ENCODE peak calls at places on chromosomes 5 and 9, in four cellular contexts. S is left lung, R is cardiac fibroblast, B is AG09309. P is an unnamed sample.

GRCh38 chr5:28397502-28397941 is 1359.1 kb upstream of the CDH9 start:
- DNase-seq in S (no peak), R (no peak), B (no peak), P (no peak)

GRCh38 chr9:17742065-17742464 is 163.2 kb downstream of the SH3GL2 start:
- DNase-seq in S (no peak), R (no peak), B (no peak), P (no peak)

GRCh38 chr9:6184749-6185645 is 30.6 kb upstream of the IL33 start:
- DNase-seq in S (no peak), R (peak), B (peak), P (peak)

GRCh38 chr5:133734916-133735315 is 122.6 kb upstream of the FSTL4 start:
- DNase-seq in S (no peak), R (no peak), B (no peak), P (no peak)

GRCh38 chr9:72185561-72185960 is 36.3 kb downstream of the GDA start:
- DNase-seq in S (no peak), R (peak), B (peak), P (peak)

GRCh38 chr9:84141762-84142370 is 161.3 kb downstream of the RMI1 start:
- DNase-seq in S (no peak), R (no peak), B (no peak), P (no peak)

GRCh38 chr5:120817044-120817985 is 353.2 kb downstream of the PRR16 start:
- DNase-seq in S (peak), R (peak), B (peak), P (peak)

GRCh38 chr5:68484307-68485068 is 268.9 kb downstream of the PIK3R1 start:
- DNase-seq in S (no peak), R (peak), B (peak), P (peak)

GRCh38 chr9:38263534-38263933 is 129.0 kb upstream of the ALDH1B1 start:
- DNase-seq in S (no peak), R (peak), B (no peak), P (peak)

GRCh38 chr9:87270241-87271234 is 227.1 kb upstream of the DAPK1 start:
- DNase-seq in S (no peak), R (peak), B (peak), P (peak)

GRCh38 chr5:138773215-138773614 is 20.0 kb downstream of the CTNNA1 start:
- DNase-seq in S (no peak), R (no peak), B (no peak), P (peak)

GRCh38 chr9:134455951-134456739 is 129.9 kb downstream of the RXRA start:
- DNase-seq in S (peak), R (peak), B (peak), P (peak)

GRCh38 chr5:147234825-147235635 is at the start of gene STK32A:
- DNase-seq in S (peak), R (peak), B (no peak), P (peak)

GRCh38 chr9:72204062-72204461 is 54.8 kb downstream of the GDA start:
- DNase-seq in S (no peak), R (no peak), B (no peak), P (no peak)

GRCh38 chr5:137735531-137736284 is at the start of gene KLHL3:
- DNase-seq in S (peak), R (peak), B (no peak), P (peak)

GRCh38 chr9:79962836-79963235 is 391.1 kb downstream of the TLE4 start:
- DNase-seq in S (no peak), R (no peak), B (no peak), P (no peak)

GRCh38 chr9:108105885-108106284 is 616.3 kb upstream of the KLF4 start:
- DNase-seq in S (no peak), R (no peak), B (no peak), P (no peak)

GRCh38 chr9:105656131-105656921 is 5.9 kb upstream of the TAL2 start:
- DNase-seq in S (peak), R (no peak), B (no peak), P (no peak)

GRCh38 chr5:3600106-3600997 is 4.7 kb downstream of the IRX1 start:
- DNase-seq in S (no peak), R (no peak), B (no peak), P (no peak)

GRCh38 chr5:158958048-158958994 is 141.4 kb downstream of the EBF1 start:
- DNase-seq in S (no peak), R (peak), B (no peak), P (peak)

GRCh38 chr5:59729820-59730219 is 163.7 kb downstream of the PDE4D start:
- DNase-seq in S (no peak), R (no peak), B (no peak), P (no peak)

GRCh38 chr9:131981116-131981847 is 98.4 kb downstream of the MED27 start:
- DNase-seq in S (no peak), R (peak), B (no peak), P (peak)

GRCh38 chr5:132019857-132020555 is 8.5 kb upstream of the ACSL6 start:
- DNase-seq in S (no peak), R (no peak), B (no peak), P (no peak)

GRCh38 chr5:150613991-150614650 is 26.3 kb upstream of the SYNPO start:
- DNase-seq in S (no peak), R (no peak), B (no peak), P (no peak)
- TF ChIP-seq CTCF in S (no peak), R (peak), B (no peak), P (no peak)

DNA sequence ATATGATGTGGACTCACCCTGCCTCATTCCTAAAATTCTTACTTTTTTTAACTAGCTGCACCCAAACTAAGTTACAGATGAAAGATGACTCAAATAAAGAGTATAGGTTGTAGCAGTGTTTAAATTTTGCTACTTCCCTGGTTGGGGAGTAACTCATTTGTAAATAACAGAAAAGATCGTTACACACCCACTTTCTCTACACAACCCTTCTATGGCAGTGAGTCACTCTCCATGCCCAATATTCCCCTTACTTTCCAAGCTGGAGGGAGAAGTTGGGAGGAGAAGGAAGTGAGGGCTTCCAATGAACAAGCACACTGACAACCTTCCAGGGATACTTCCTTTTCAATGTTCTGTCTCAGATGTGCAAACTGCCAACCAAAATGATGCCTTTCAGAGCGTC is 1.9 kb downstream of the RASEF start:
- DNase-seq in S (no peak), R (no peak), B (no peak), P (no peak)
- H3K4me3 ChIP-seq in S (peak), R (no peak), B (no peak), P (no peak)

GRCh38 chr5:105639068-105639467 is 2031.7 kb downstream of the EFNA5 start:
- DNase-seq in S (peak), R (no peak), B (no peak), P (no peak)
- TF ChIP-seq CTCF in S (no peak), R (no peak), B (no peak), P (no peak)

DNA sequence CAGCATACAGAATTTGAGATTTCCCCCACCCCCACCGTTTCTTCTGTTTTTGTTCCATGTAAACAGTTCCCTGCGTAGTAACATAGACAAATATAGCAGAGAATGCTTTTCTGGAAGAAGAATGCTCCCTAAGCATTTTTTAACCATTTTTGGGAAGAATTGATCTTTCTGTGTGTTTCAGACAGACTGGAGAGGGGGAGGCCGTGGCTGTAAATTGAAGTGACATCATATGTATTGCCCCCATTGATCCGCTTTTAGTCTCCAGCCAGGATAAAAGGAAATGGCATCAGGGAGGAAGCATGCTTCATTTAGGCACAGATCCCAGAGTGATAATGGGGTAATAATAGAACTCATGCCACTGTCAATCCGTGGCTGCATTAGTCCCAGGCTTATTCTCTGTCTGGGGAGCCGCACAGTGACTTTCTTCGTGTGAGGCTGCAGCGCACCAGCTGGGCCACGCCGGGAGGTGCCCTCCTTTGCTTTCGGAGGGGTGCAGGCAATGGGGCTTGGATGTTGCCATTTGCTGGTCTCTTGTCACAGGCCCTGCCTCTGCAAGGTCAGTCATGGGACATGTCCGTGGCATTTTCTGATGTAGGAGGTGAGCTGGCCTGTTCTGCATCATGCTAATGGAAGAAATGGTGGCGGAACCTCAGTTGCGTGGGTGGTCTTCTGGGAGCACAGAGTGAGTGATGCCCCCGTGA is 261.5 kb downstream of the FANCC start:
- DNase-seq in S (no peak), R (peak), B (no peak), P (peak)
- H3K4me3 ChIP-seq in S (no peak), R (no peak), B (peak), P (no peak)

DNA sequence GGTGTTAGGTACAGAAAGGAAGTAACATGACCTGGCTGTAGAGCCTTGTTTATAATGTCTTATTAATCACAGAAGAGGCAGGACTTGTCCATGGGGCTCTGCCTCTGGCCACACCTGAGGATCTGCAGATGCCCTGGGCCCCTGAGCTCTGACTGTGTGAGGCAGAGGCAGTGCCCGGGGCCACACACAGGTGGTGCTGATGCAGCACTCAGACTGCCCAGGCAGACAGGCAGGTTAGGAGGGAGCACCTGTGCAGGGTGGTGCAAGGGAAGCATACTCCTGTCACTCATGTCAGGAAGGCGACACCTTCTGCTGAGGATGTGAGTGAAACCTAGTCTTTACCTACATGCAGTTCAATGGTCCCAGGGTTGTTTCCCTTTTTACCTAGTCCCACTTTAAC is 88.7 kb downstream of the CFAP90 start:
- DNase-seq in S (no peak), R (no peak), B (no peak), P (no peak)
- TF ChIP-seq CTCF in S (no peak), R (no peak), B (no peak), P (no peak)

DNA sequence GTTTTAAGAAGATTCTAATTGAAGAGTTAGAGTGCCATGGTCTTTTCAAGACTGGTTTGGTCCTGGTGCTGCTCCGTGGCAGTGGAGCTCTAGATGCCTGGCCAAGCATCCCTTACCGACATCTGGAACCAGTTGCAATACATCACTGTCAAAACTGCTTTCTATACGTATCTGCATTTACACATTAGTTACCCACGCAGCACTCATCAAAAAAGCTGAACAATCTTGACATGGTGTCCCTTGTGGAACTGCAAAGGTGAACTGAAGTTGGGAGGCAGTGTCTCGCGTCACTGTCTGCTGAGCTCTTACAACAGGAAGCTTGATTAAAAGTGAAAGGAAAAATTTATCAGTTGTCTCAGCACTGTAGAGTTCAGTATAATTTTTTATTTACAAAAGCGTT is 82.6 kb downstream of the PBX3 start:
- DNase-seq in S (no peak), R (peak), B (no peak), P (peak)
- H3K4me3 ChIP-seq in S (peak), R (peak), B (peak), P (peak)

GRCh38 chr5:140794594-140795258 is at the start of gene PCDHA2:
- DNase-seq in S (no peak), R (no peak), B (no peak), P (peak)
- TF ChIP-seq CTCF in S (no peak), R (no peak), B (peak), P (peak)

GRCh38 chr9:130186051-130186450 is 13.8 kb downstream of the NCS1 start:
- DNase-seq in S (peak), R (no peak), B (no peak), P (no peak)
- H3K4me3 ChIP-seq in S (no peak), R (no peak), B (no peak), P (no peak)

GRCh38 chr9:69211424-69212036 is 37.5 kb downstream of the TJP2 start:
- DNase-seq in S (no peak), R (no peak), B (no peak), P (no peak)

GRCh38 chr9:69204378-69204777 is 30.3 kb downstream of the TJP2 start:
- DNase-seq in S (no peak), R (no peak), B (no peak), P (no peak)

GRCh38 chr9:69206047-69206446 is 32.0 kb downstream of the TJP2 start:
- DNase-seq in S (no peak), R (no peak), B (no peak), P (no peak)

GRCh38 chr9:69204869-69205268 is 30.8 kb downstream of the TJP2 start:
- DNase-seq in S (no peak), R (peak), B (no peak), P (peak)

GRCh38 chr9:69207503-69207902 is 33.4 kb downstream of the TJP2 start:
- DNase-seq in S (no peak), R (no peak), B (no peak), P (no peak)
- TF ChIP-seq CTCF in S (no peak), R (no peak), B (no peak), P (no peak)

GRCh38 chr5:160398806-160399205 is 1.0 kb downstream of the FAM200C start:
- DNase-seq in S (no peak), R (peak), B (no peak), P (peak)
- H3K4me3 ChIP-seq in S (peak), R (peak), B (peak), P (peak)